ENCODE peak calls at places on chromosomes 2 and 18, in seven cellular contexts. B is GM03348; U is effector CD8-positive, alpha-beta T cell; K is stimulated activated CD8-positive, alpha-beta memory T cell treated with anti-CD3 and anti-CD28 coated beads, Interleukin-4, amount 100 ng/mL, for 24 hours; T is cardiac septum; P is substantia nigra; Y is AG04450. Z is an unnamed sample.

GRCh38 chr2:65746919-65747678 is 314.7 kb upstream of the SPRED2 start:
- DNase-seq in Y (no peak), U (no peak), K (no peak), T (no peak), B (no peak), P (no peak), Z (no peak)

GRCh38 chr18:7329036-7329435 is 98.1 kb downstream of the LRRC30 start:
- DNase-seq in P (no peak), U (no peak), B (no peak), T (no peak), Y (no peak), K (no peak), Z (peak)

GRCh38 chr18:72727038-72727690 is 140.6 kb downstream of the NETO1 start:
- DNase-seq in Y (no peak), U (no peak), B (no peak), K (no peak), T (no peak), P (no peak), Z (no peak)

GRCh38 chr2:208820289-208820688 is 413.7 kb downstream of the PTH2R start:
- DNase-seq in B (no peak), T (no peak), Y (no peak), K (no peak), P (no peak), U (no peak), Z (peak)

GRCh38 chr18:59343916-59344315 is 15.1 kb downstream of the LMAN1 start:
- DNase-seq in B (no peak), U (no peak), P (no peak), Y (no peak), T (no peak), K (no peak), Z (no peak)

GRCh38 chr2:169715379-169716228 is 18.0 kb upstream of the KLHL23 start:
- DNase-seq in K (no peak), U (no peak), T (no peak), B (peak), P (no peak), Y (no peak), Z (peak)

GRCh38 chr2:33240178-33240577 is 236.3 kb upstream of the RASGRP3 start:
- DNase-seq in Y (peak), U (no peak), B (no peak), P (no peak), K (no peak), T (no peak), Z (no peak)

GRCh38 chr2:11281221-11281620 is 63.2 kb downstream of the ROCK2 start:
- DNase-seq in B (no peak), U (no peak), T (no peak), P (no peak), Y (no peak), K (no peak), Z (no peak)